ENCODE peak calls at places on chromosomes 12 and 14, in ten cellular contexts. N, Y, V, R, B, C, E, K, F and O are unnamed samples.

GRCh38 chr12:50589650-50590435 is 85.1 kb downstream of the DIP2B start:
- DNase-seq in N (no peak), Y (no peak), V (no peak), R (no peak), B (no peak), C (no peak), E (no peak), K (no peak), F (no peak), O (no peak)

GRCh38 chr12:47080725-47081502 is 1.2 kb upstream of the AMIGO2 start:
- DNase-seq in N (peak; percentile 74), Y (no peak), V (no peak), R (no peak), B (peak; percentile 53), C (peak; percentile 87), E (peak; percentile 93), K (peak; percentile 50), F (no peak), O (peak; percentile 58)

GRCh38 chr14:77325746-77326094 is 4.9 kb downstream of the GSTZ1 start:
- DNase-seq in N (no peak), Y (no peak), V (no peak), R (peak; percentile 39), B (no peak), C (no peak), E (no peak), K (no peak), F (no peak), O (no peak)

GRCh38 chr14:54549862-54550261 is 17.1 kb upstream of the SAMD4A start:
- DNase-seq in N (no peak), Y (no peak), V (no peak), R (no peak), B (peak; percentile 39), C (no peak), E (no peak), K (no peak), F (no peak), O (no peak)

GRCh38 chr14:104152686-104153398 is 14.5 kb downstream of the KIF26A start:
- DNase-seq in N (no peak), Y (no peak), V (no peak), R (no peak), B (no peak), C (no peak), E (no peak), K (no peak), F (no peak), O (no peak)

GRCh38 chr12:530308-530707 is 70.6 kb downstream of the B4GALNT3 start:
- DNase-seq in N (no peak), Y (no peak), V (no peak), R (no peak), B (no peak), C (no peak), E (no peak), K (no peak), F (no peak), O (no peak)

GRCh38 chr12:95002754-95003153 is 743 bp downstream of the NDUFA12 start:
- DNase-seq in N (no peak), Y (no peak), V (no peak), R (no peak), B (no peak), C (no peak), E (no peak), K (no peak), F (no peak), O (no peak)

GRCh38 chr12:63802012-63802608 is 22.4 kb downstream of the RXYLT1 start:
- DNase-seq in N (no peak), Y (no peak), V (peak; percentile 49), R (no peak), B (peak; percentile 55), C (no peak), E (no peak), K (no peak), F (no peak), O (no peak)

GRCh38 chr12:52526511-52526951 is 6.3 kb upstream of the KRT5 start:
- DNase-seq in N (no peak), Y (no peak), V (no peak), R (no peak), B (no peak), C (no peak), E (no peak), K (no peak), F (no peak), O (no peak)

GRCh38 chr14:28057286-28058011 is 709.1 kb upstream of the FOXG1 start:
- DNase-seq in N (no peak), Y (no peak), V (no peak), R (no peak), B (no peak), C (no peak), E (no peak), K (no peak), F (no peak), O (no peak)

GRCh38 chr12:12901158-12901791 is 9.9 kb downstream of the GPRC5A start:
- DNase-seq in N (peak; percentile 58), Y (no peak), V (no peak), R (peak; percentile 37), B (no peak), C (peak; percentile 85), E (no peak), K (no peak), F (no peak), O (peak; percentile 61)
- TF ChIP-seq POLR2AphosphoS5 in N (peak; percentile 46), Y (peak; percentile 0), V (no peak), R (no peak), B (no peak), C (peak; percentile 64), E (no peak), K (no peak), F (peak; percentile 32), O (no peak)

GRCh38 chr12:123078114-123078465 is 72.8 kb downstream of the PITPNM2 start:
- DNase-seq in N (no peak), Y (no peak), V (peak; percentile 38), R (no peak), B (no peak), C (no peak), E (no peak), K (no peak), F (no peak), O (no peak)
- H3K27ac ChIP-seq in N (no peak overlapping the region), Y (no peak overlapping the region), V (no peak overlapping the region), R (no peak overlapping the region), B (no peak overlapping the region), C (no peak overlapping the region), E (no peak overlapping the region), K (no peak overlapping the region), F (no peak overlapping the region), O (no peak overlapping the region)

DNA sequence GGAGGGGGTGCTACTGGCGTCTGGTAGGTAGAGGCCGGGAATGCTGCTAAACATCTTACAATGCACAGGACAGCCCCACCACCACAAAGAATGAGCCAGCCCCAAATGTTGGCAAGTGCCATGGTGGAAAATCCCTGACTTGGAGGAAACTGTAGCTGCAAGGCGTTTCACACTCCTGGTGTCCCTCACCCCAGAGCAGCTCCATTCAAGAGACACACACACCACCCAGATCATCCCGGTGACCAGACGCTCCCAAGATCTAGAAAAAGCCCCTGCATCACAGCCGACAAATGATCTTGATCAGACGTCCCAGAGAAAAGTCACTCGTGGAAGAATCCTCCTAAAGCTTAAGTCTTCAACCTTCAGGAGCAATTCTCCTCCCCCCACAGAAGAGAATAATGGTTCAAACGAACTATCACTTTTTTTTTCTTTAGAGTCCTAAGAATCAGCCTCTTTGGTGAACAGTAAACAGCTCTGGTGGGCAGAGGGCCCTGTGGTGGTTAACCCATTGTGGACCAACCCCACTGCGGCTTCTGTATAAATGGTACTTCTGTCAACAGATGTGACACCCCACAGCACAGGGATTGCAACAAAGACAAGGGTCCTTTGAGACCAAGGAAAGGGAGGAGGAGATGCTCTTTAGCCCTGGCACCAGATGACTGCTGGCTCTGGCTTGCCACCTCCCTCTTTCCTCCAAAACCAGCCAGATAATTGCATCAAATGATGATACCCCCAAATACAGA is 2.7 kb downstream of the GLTP start:
- DNase-seq in N (no peak), Y (no peak), V (no peak), R (no peak), B (no peak), C (no peak), E (no peak), K (no peak), F (no peak), O (no peak)
- H3K4me1 ChIP-seq in N (peaks cover 59% of the 10 kb centered on the region), Y (peaks cover 32% of the 10 kb centered on the region), V (peaks cover 19% of the 10 kb centered on the region), R (peaks cover 66% of the 10 kb centered on the region), B (peaks cover 43% of the 10 kb centered on the region), C (peaks cover 22% of the 10 kb centered on the region), E (peaks cover 56% of the 10 kb centered on the region), K (peaks cover 51% of the 10 kb centered on the region), F (peaks cover 33% of the 10 kb centered on the region), O (peaks cover 35% of the 10 kb centered on the region)

GRCh38 chr12:113472191-113473190 is 820 bp upstream of the LHX5 start:
- DNase-seq in N (no peak), Y (no peak), V (peak; percentile 27), R (no peak), B (peak; percentile 86), C (no peak), E (no peak), K (no peak), F (no peak), O (no peak)
- TF ChIP-seq POLR2AphosphoS5 in N (no peak), Y (no peak), V (no peak), R (no peak), B (no peak), C (no peak), E (no peak), K (no peak), F (no peak), O (no peak)

GRCh38 chr14:94112513-94113060 is 2.1 kb downstream of the IFI27 start:
- DNase-seq in N (no peak), Y (no peak), V (no peak), R (no peak), B (no peak), C (peak; percentile 45), E (no peak), K (peak; percentile 26), F (no peak), O (peak; percentile 36)
- H3K27ac ChIP-seq in N (peak overlapping the region; percentile 93), Y (no peak overlapping the region), V (no peak overlapping the region), R (no peak overlapping the region), B (no peak overlapping the region), C (no peak overlapping the region), E (peak overlapping the region; percentile 91), K (no peak overlapping the region), F (peak overlapping the region; percentile 82), O (peak overlapping the region; percentile 84)

DNA sequence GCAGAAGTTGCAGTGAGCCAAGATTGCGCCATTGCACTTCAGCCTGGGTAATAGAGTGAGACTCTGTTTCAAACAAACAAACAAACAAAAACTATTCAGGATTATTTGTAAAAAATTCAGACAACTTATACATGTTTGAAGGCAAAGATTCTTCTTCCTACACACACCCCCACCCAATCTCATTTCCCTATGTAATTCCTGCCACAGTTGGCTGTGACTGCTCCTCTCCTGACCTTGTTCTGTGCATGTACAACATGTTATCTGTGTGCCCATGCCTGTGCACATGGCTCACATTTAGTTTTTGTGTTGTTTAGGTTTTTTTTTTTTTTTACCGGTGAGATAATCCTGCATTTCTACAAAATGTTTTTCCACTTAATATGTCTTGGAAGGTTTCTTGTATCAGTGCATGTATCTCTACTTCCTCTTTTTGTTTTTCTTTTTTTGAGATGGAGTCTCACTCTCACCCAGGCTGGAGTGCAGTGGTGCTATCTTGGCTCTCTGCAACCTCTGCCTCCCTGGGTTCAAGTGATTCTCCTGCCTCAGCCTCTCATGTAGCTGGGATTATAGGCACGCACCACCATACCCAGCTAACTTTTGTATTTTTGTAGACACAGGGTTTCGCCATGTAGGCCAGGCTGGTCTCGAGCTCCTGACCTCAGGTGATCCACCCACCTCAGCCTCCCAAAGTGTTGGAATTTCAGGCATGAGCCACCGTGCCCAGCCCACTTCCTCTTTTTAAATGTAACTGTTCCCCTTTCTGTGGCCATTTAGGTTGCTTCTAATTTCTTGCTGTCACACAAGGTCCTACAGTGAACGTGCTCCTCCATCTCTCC is 8.7 kb downstream of the CFAP251 start:
- DNase-seq in N (peak; percentile 26), Y (no peak), V (no peak), R (no peak), B (peak; percentile 43), C (no peak), E (no peak), K (no peak), F (no peak), O (no peak)
- H3K4me1 ChIP-seq in N (peaks cover 21% of the 10 kb centered on the region), Y (peaks cover 49% of the 10 kb centered on the region), V (no peaks in the 10 kb centered on the region), R (peaks cover 48% of the 10 kb centered on the region), B (peaks cover 42% of the 10 kb centered on the region), C (no peaks in the 10 kb centered on the region), E (peaks cover 34% of the 10 kb centered on the region), K (peaks cover 14% of the 10 kb centered on the region), F (peaks cover 9% of the 10 kb centered on the region), O (no peaks in the 10 kb centered on the region)